ENCODE peak calls at places on chromosomes 11 and 22, in five cellular contexts. O is fibroblast of lung, C is MM.1S, U is hepatocyte, M is A549. Z is an unnamed sample.

GRCh38 chr11:16278273-16278672 is 78.1 kb downstream of the SOX6 start:
- DNase-seq in C (no peak), M (no peak), O (no peak), U (no peak), Z (no peak)

GRCh38 chr22:37681556-37682049 is 4.5 kb upstream of the NOL12 start:
- DNase-seq in C (peak; percentile 82), M (peak; percentile 80), O (peak; percentile 80), U (peak; percentile 89), Z (peak; percentile 69)

GRCh38 chr22:17917490-17917983 is 106.8 kb downstream of the MICAL3 start:
- DNase-seq in C (no peak), U (peak; percentile 46), M (no peak), O (no peak), Z (peak; percentile 67)

GRCh38 chr11:115161876-115162275 is 342.3 kb downstream of the CADM1 start:
- DNase-seq in C (no peak), M (no peak), O (no peak), U (no peak), Z (no peak)

GRCh38 chr11:116188350-116188749 is 584.4 kb downstream of the BUD13 start:
- DNase-seq in O (no peak), C (no peak), U (no peak), M (no peak), Z (no peak)

GRCh38 chr22:27990451-27990840 is 71.4 kb upstream of the PITPNB start:
- DNase-seq in U (no peak), C (no peak), M (no peak), O (no peak), Z (no peak)

GRCh38 chr11:7098235-7098832 is 9.5 kb downstream of the RBMXL2 start:
- DNase-seq in U (peak; percentile 70), C (peak; percentile 71), M (peak; percentile 60), O (peak; percentile 64), Z (no peak)

GRCh38 chr11:11215944-11216343 is 137.1 kb downstream of the CSNK2A3 start:
- DNase-seq in U (no peak), C (no peak), M (no peak), O (no peak), Z (no peak)

GRCh38 chr11:123973816-123974215 is 3.8 kb downstream of the OR10S1 start:
- DNase-seq in C (no peak), M (no peak), O (peak; percentile 27), U (no peak), Z (no peak)

GRCh38 chr22:22942511-22943329 is 55.1 kb downstream of the IGLL5 start:
- DNase-seq in U (peak; percentile 84), O (peak; percentile 56), M (peak; percentile 65), C (peak; percentile 91), Z (no peak)

GRCh38 chr11:28284206-28284605 is 176.0 kb downstream of the METTL15 start:
- DNase-seq in U (no peak), O (no peak), M (no peak), C (no peak), Z (no peak)

GRCh38 chr11:113351490-113351889 is 36.1 kb upstream of the ANKK1 start:
- DNase-seq in U (peak; percentile 13), C (no peak), O (peak; percentile 15), M (no peak), Z (no peak)

GRCh38 chr11:73333626-73334199 is 25.6 kb downstream of the ARHGEF17 start:
- DNase-seq in M (no peak), O (no peak), U (no peak), C (no peak), Z (no peak)

GRCh38 chr11:72471005-72471898 is 36.9 kb upstream of the CLPB start:
- DNase-seq in U (peak; percentile 85), C (peak; percentile 71), O (peak; percentile 73), M (peak; percentile 72), Z (peak; percentile 21)

GRCh38 chr22:46074771-46075551 is 75.4 kb upstream of the PPARA start:
- DNase-seq in M (no peak), U (no peak), O (no peak), C (no peak), Z (no peak)

GRCh38 chr22:31956360-31956759 is 12.0 kb downstream of the YWHAH start:
- DNase-seq in C (no peak), U (no peak), O (no peak), M (no peak), Z (no peak)

GRCh38 chr11:29328961-29329441 is 687.8 kb downstream of the KCNA4 start:
- DNase-seq in M (peak; percentile 84), C (peak; percentile 36), O (peak; percentile 72), U (peak; percentile 70), Z (no peak)

GRCh38 chr11:106594751-106595351 is 423.4 kb downstream of the GUCY1A2 start:
- DNase-seq in U (no peak), C (peak; percentile 57), O (no peak), M (no peak), Z (no peak)

GRCh38 chr11:125451400-125452124 is 44.5 kb downstream of the FEZ1 start:
- DNase-seq in O (peak; percentile 47), U (peak; percentile 83), C (peak; percentile 19), M (no peak), Z (no peak)

GRCh38 chr22:46590334-46590733 is 29.9 kb upstream of the GRAMD4 start:
- DNase-seq in O (no peak), C (no peak), M (no peak), U (peak; percentile 5), Z (peak; percentile 52)

GRCh38 chr11:11230802-11231562 is 122.1 kb downstream of the CSNK2A3 start:
- DNase-seq in U (no peak), M (peak; percentile 18), C (no peak), O (no peak), Z (no peak)

GRCh38 chr11:73597340-73597955 is 464 bp downstream of the FAM168A start:
- DNase-seq in U (peak; percentile 8), O (no peak), C (no peak), M (no peak), Z (no peak)

GRCh38 chr22:25763239-25763777 is 21.3 kb downstream of the MYO18B start:
- DNase-seq in U (no peak), M (no peak), O (no peak), C (no peak), Z (no peak)

GRCh38 chr11:132772712-132773545 is 759.4 kb downstream of the OPCML start:
- DNase-seq in M (no peak), C (no peak), O (no peak), U (no peak), Z (no peak)

GRCh38 chr11:422249-422656 is 7.5 kb upstream of the SIGIRR start:
- DNase-seq in C (no peak), M (no peak), O (no peak), U (no peak), Z (no peak)

GRCh38 chr11:70482529-70482917 is 84.2 kb downstream of the CTTN start:
- DNase-seq in C (no peak), U (no peak), O (no peak), M (no peak), Z (peak; percentile 89)

GRCh38 chr11:69903206-69903605 is 84.0 kb upstream of the FGF3 start:
- DNase-seq in C (no peak), M (no peak), O (no peak), U (no peak), Z (no peak)

GRCh38 chr11:61533401-61533800 is 24.9 kb downstream of the LRRC10B start:
- DNase-seq in C (no peak), O (no peak), U (peak; percentile 67), M (no peak), Z (no peak)

GRCh38 chr11:62558669-62559068 is 12.1 kb upstream of the AHNAK start:
- DNase-seq in O (no peak), C (no peak), M (no peak), U (no peak), Z (no peak)
- H3K4me1 ChIP-seq in O (peaks cover 45% of the 10 kb centered on the region), C (peaks cover 61% of the 10 kb centered on the region), M (peaks cover 100% of the 10 kb centered on the region), U (peaks cover 40% of the 10 kb centered on the region), Z (peaks cover 72% of the 10 kb centered on the region)

DNA sequence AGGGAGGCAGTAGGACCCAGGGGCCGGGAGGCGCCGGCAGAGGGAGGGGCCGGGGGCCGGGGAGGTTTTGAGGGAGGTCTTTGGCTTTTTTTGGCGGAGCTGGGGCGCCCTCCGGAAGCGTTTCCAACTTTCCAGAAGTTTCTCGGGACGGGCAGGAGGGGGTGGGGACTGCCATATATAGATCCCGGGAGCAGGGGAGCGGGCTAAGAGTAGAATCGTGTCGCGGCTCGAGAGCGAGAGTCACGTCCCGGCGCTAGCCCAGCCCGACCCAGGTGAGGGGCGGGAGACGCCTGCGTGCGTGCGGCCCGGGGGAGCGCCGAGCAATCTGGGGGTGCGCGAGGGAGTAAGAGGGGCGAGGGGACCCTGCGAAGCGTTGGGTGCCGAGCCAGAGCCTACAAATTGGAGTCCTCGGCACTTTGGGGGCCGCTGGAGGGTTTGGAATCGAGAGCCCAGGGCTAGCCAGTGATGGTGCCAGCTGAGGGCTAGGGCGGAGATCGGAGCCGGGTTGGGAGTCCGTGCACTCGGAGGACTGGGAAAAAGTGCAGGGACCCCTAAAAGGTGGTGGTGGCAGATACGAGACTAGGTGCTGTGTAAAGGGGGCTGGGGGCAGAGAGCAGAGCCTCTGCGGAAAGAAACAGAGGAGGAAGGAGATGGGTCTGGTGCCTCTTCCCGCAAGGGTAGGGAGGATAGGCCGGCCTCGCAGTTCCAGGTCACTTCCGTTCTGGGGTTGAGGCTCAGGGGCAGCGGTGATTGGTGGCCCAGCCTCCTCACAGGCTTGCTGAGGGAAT is at the start of gene SERPINH1:
- DNase-seq in O (peak; percentile 92), U (peak; percentile 93), C (no peak), M (peak; percentile 89), Z (peak; percentile 85)
- H3K4me1 ChIP-seq in O (peaks cover 50% of the 10 kb centered on the region), U (peaks cover 57% of the 10 kb centered on the region), C (no peaks in the 10 kb centered on the region), M (peaks cover 62% of the 10 kb centered on the region), Z (peaks cover 56% of the 10 kb centered on the region)

DNA sequence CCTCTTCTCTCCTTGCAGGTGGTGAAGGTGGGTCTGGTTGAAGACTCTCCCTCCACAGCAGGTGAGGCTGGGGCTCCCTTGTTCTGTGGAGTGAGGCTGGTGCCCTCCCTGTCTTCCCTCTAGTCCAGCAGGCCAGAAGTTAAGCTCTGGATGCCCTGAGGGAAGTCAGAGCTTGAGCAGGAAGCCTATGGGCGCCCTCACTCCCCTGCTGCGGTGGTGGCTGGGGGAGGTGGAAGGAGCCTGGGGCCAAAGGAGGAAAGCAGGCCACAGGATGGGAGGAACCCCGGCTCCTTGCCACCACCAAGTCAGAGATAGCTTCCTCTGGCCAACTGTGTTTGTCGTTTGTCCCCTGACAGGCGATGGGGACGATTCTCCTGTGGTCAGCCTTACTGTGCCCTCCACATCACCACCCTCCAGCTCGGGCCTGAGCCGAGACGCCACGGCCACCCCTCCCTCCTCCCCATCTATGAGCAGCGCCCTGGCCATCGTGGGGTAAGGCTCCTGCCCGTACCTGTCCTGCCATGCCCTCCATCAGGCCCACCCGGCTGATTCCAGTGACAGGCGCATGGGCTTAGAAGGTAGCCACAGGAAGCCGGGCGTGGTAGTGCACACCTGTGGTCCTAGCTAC is 29.5 kb upstream of the RAB1B start:
- DNase-seq in U (no peak), C (no peak), M (no peak), O (no peak), Z (no peak)
- H3K4me1 ChIP-seq in U (no peaks in the 10 kb centered on the region), C (no peaks in the 10 kb centered on the region), M (no peaks in the 10 kb centered on the region), O (no peaks in the 10 kb centered on the region), Z (peaks cover 10% of the 10 kb centered on the region)

DNA sequence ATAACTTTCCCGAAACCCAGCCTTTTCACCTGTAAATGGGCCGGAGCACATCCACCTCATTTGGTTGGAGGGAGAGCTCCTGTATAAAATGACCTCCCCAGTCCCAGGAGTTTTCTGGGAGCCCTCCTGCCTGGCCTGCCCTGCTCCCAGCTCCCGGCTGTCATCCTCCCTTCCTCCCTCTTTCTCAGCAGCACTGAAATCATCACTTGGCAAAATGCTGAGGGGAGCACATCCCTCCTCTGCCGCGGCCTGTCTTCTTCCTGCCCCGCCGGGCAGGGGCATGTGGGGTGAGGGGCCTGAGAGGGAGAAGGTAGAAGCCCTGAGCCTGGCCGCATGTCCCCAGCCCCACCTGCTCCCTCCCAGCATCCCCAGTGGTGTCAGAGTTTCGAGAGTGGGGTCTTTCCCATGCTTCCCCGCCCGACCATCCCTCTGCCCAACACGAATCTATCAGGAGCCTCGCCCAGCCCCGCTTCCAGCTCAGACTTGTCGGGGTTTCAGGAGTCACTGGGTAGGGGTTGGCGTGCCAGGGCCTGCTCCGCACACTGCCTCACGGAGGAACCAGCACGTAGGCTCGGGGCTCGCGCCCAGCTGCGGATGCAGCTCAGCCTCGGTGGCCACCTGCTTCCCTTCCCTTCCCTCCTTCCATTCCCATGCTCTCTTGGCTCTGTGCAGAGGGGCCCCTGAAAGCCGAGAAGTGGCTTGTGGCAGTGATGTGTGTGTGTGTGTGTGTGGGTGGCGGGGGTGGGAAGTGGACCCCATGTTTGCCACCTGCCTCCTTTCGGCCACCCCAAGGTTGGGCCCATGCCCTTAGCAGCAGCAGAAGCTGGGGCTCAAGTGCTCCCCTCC is 37.1 kb downstream of the NECTIN1 start:
- DNase-seq in U (no peak), M (no peak), C (no peak), O (no peak), Z (no peak)
- H3K4me1 ChIP-seq in U (no peaks in the 10 kb centered on the region), M (peaks cover 10% of the 10 kb centered on the region), C (peaks cover 58% of the 10 kb centered on the region), O (no peaks in the 10 kb centered on the region), Z (no peaks in the 10 kb centered on the region)

Z was measured in gastrocnemius medialis.